ENCODE peak calls at places on chromosomes 11 and 22, in seven cellular contexts. K is pancreas; M is right cardiac atrium; H is aorta; J is IMR-90; T is upper lobe of right lung; C is naive thymus-derived CD4-positive, alpha-beta T cell. U is an unnamed sample. For H3K4me1, the result is how much of the 10 kb centered on the place peaks cover.

GRCh38 chr22:37353839-37354238 is 71.5 kb downstream of the CYTH4 start:
- DNase-seq in H (no peak), T (no peak), J (no peak), M (no peak), C (no peak), K (no peak), U (no peak)

GRCh38 chr11:67373916-67374570 is 645 bp upstream of the CLCF1 start:
- DNase-seq in T (peak), K (peak), J (peak), C (peak), H (peak), M (peak), U (peak)

GRCh38 chr22:45578524-45579147 is 76.0 kb downstream of the FBLN1 start:
- DNase-seq in T (no peak), J (no peak), K (no peak), C (no peak), M (peak), H (no peak), U (no peak)

GRCh38 chr11:128493570-128493965 is 93.8 kb downstream of the ETS1 start:
- DNase-seq in H (no peak), J (peak), M (no peak), C (no peak), T (no peak), K (no peak), U (no peak)

GRCh38 chr11:60950933-60951610 is 904 bp downstream of the SLC15A3 start:
- DNase-seq in C (peak), J (no peak), H (peak), T (peak), M (peak), K (no peak), U (peak)

GRCh38 chr11:47724041-47724729 is 9.0 kb upstream of the AGBL2 start:
- DNase-seq in K (peak), J (peak), H (no peak), T (no peak), C (no peak), M (peak), U (no peak)

GRCh38 chr11:59141673-59142460 is 789 bp upstream of the FAM111A start:
- DNase-seq in T (no peak), K (no peak), M (no peak), J (peak), C (no peak), H (no peak), U (no peak)

GRCh38 chr11:17021550-17021949 is 7.3 kb upstream of the PLEKHA7 start:
- DNase-seq in H (no peak), T (no peak), K (no peak), M (no peak), J (no peak), C (no peak), U (no peak)

GRCh38 chr22:49212002-49212401 is 615.7 kb downstream of the BRD1 start:
- DNase-seq in M (no peak), C (no peak), J (no peak), K (no peak), H (peak), T (peak), U (no peak)

GRCh38 chr11:62169448-62169847 is 20.6 kb upstream of the SCGB1D1 start:
- DNase-seq in K (no peak), C (no peak), M (no peak), H (no peak), T (no peak), J (no peak), U (no peak)

GRCh38 chr22:30481711-30482110 is 9.9 kb upstream of the SEC14L3 start:
- DNase-seq in M (no peak), J (peak), H (no peak), T (no peak), C (no peak), K (no peak), U (no peak)

GRCh38 chr11:126450198-126450597 is 94.7 kb downstream of the ST3GAL4 start:
- DNase-seq in J (no peak), K (no peak), C (no peak), T (no peak), H (no peak), M (no peak), U (no peak)

GRCh38 chr11:59030037-59030436 is 56.1 kb upstream of the GLYATL1B start:
- DNase-seq in C (no peak), T (no peak), H (no peak), M (no peak), K (no peak), J (no peak), U (no peak)

GRCh38 chr22:28956506-28956905 is 73.1 kb downstream of the ZNRF3 start:
- DNase-seq in M (no peak), T (no peak), H (no peak), C (no peak), J (no peak), K (no peak), U (no peak)

GRCh38 chr11:93089474-93090102 is 108.2 kb downstream of the SLC36A4 start:
- DNase-seq in J (peak), C (no peak), H (no peak), M (no peak), K (no peak), T (no peak), U (no peak)

GRCh38 chr22:43053176-43053575 is 36.0 kb downstream of the TTLL1 start:
- DNase-seq in K (no peak), M (no peak), T (no peak), C (no peak), H (no peak), J (no peak), U (no peak)

DNA sequence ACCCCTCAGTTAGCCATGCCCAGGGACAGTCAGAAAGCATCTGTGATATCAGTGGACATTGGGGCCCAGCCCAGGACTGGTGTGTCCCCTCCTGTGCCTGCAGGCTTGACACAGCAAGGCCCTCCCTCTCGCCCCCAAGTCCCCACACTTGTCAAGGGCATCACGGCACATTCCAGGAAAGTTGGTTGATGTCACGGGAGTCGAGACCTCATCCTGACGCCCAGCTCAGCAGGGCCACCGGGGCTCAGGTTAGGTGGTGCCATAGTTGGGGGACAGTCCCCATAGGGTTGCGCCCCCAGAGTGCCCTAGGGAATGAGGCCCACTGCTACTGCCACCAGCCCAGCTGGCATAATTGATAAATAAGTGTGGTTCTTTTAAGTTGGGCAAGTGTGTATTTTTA is 28.3 kb upstream of the GRAMD4 start:
- DNase-seq in K (no peak), C (no peak), T (no peak), J (no peak), M (no peak), H (peak), U (no peak)
- H3K4me3 ChIP-seq in K (no peak), C (no peak), T (no peak), J (no peak), M (no peak), H (no peak), U (no peak)

GRCh38 chr22:50545522-50546325 is at the start of gene KLHDC7B:
- DNase-seq in M (no peak), C (no peak), K (no peak), J (peak), H (no peak), T (no peak), U (no peak)

GRCh38 chr22:50540352-50540751 is 5.3 kb upstream of the KLHDC7B start:
- DNase-seq in M (no peak), T (no peak), C (no peak), K (no peak), J (no peak), H (no peak), U (no peak)

GRCh38 chr22:50544746-50545253 is 899 bp upstream of the KLHDC7B start:
- DNase-seq in M (no peak), K (no peak), J (no peak), T (peak), H (no peak), C (no peak), U (peak)

GRCh38 chr22:50544078-50544745 is 1.5 kb upstream of the KLHDC7B start:
- DNase-seq in M (peak), T (peak), H (peak), K (peak), J (peak), C (peak), U (peak)

GRCh38 chr22:50542416-50542927 is 3.2 kb upstream of the KLHDC7B start:
- DNase-seq in C (no peak), K (no peak), J (no peak), M (no peak), H (no peak), T (peak), U (peak)
- H3K4me1 ChIP-seq in C (under half), K (under half), J (under half), M (under half), H (under half), T (under half), U (under half)

GRCh38 chr11:76158394-76159302 is 47.7 kb downstream of the WNT11 start:
- DNase-seq in T (no peak), M (no peak), H (peak), C (no peak), J (no peak), K (no peak), U (no peak)

GRCh38 chr11:76157891-76158290 is 48.4 kb downstream of the WNT11 start:
- DNase-seq in H (no peak), C (no peak), T (no peak), M (no peak), K (no peak), J (no peak), U (no peak)

GRCh38 chr11:76159983-76160661 is 46.2 kb downstream of the WNT11 start:
- DNase-seq in J (no peak), H (peak), M (no peak), K (peak), T (peak), C (no peak), U (peak)

GRCh38 chr11:76160856-76161255 is 45.4 kb downstream of the WNT11 start:
- DNase-seq in C (no peak), T (no peak), K (no peak), J (no peak), M (no peak), H (peak), U (no peak)

GRCh38 chr11:76159303-76159937 is 46.9 kb downstream of the WNT11 start:
- DNase-seq in M (no peak), C (no peak), T (peak), H (peak), K (no peak), J (no peak), U (peak)
- H3K4me3 ChIP-seq in M (no peak), C (no peak), T (no peak), H (no peak), K (no peak), J (no peak), U (no peak)

GRCh38 chr11:6371825-6372224 is 18.4 kb upstream of the SMPD1 start:
- DNase-seq in C (no peak), T (no peak), H (no peak), J (no peak), M (no peak), K (no peak), U (no peak)
- H3K4me1 ChIP-seq in C (under half), T (under half), H (under half), J (under half), M (under half), K (under half), U (under half)

GRCh38 chr11:76786053-76787014 is 3.2 kb downstream of the TSKU start:
- DNase-seq in J (no peak), M (no peak), C (no peak), H (no peak), T (no peak), K (no peak), U (no peak)
- H3K4me3 ChIP-seq in J (no peak), M (no peak), C (no peak), H (no peak), T (no peak), K (no peak), U (no peak)

GRCh38 chr11:27398413-27398780 is 35.4 kb upstream of the CCDC34 start:
- DNase-seq in C (no peak), J (no peak), H (no peak), K (no peak), M (no peak), T (no peak), U (no peak)

GRCh38 chr11:27395556-27396258 is 32.7 kb upstream of the CCDC34 start:
- DNase-seq in K (peak), J (peak), M (no peak), T (no peak), C (no peak), H (no peak), U (no peak)

GRCh38 chr11:27401280-27401679 is 38.3 kb upstream of the CCDC34 start:
- DNase-seq in T (no peak), H (no peak), K (no peak), M (no peak), J (no peak), C (no peak), U (no peak)

GRCh38 chr11:27396259-27396839 is 33.3 kb upstream of the CCDC34 start:
- DNase-seq in H (no peak), K (no peak), M (no peak), J (no peak), T (no peak), C (no peak), U (no peak)

DNA sequence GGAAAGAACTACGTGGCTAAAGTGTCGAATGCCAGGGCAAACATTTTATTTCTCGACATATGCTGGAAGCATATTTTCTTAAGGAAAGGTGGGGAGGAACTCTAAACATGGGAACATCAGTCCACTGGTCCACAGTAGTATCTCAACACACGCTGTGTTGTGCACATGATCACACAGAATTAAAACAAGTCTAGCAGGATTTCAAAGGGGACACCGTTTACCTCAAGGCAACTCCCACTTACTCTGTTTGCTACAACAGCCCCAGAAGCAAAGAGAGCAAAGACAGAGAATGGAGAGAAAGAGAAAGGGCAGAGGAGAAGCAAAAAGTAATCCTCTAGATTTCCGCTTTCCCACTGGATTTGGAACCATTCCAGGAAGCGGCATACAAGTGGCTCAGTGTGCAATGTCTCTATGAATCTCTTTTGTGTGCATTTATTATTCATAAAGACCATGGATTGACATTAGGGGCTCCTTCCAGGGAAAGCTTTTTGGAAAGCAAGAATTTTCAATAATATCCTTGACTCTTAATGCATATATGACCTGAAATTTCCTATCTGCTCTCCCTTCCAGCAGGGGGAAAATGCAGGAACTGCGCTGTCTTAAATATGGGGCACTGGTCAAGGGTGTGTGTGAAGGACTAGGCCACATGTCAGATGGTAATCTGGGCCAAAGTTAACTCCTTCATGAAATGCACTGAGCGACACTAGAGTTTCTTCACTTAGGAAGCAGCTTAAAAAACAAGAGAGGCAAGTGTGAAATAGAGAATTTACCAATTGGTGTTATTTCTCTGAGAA is 34.8 kb upstream of the CCDC34 start:
- DNase-seq in J (no peak), T (no peak), K (no peak), C (no peak), H (no peak), M (no peak), U (no peak)
- H3K4me1 ChIP-seq in J (under half), T (under half), K (half or more), C (under half), H (under half), M (under half), U (under half)

GRCh38 chr22:32218470-32218869 is 13.6 kb upstream of the RFPL2 start:
- DNase-seq in T (no peak), M (no peak), K (no peak), C (no peak), H (no peak), J (no peak), U (no peak)
- H3K4me3 ChIP-seq in T (no peak), M (no peak), K (no peak), C (no peak), H (no peak), J (no peak), U (no peak)

GRCh38 chr11:77130763-77131513 is 2.9 kb downstream of the MYO7A start:
- DNase-seq in K (peak), M (peak), J (peak), T (no peak), C (no peak), H (peak), U (no peak)

GRCh38 chr11:77129069-77129840 is 1.2 kb downstream of the MYO7A start:
- DNase-seq in J (no peak), H (no peak), T (no peak), C (no peak), M (no peak), K (no peak), U (peak)

GRCh38 chr11:77127969-77128691 is at the start of gene MYO7A:
- DNase-seq in H (peak), C (no peak), J (peak), K (peak), M (peak), T (peak), U (peak)

GRCh38 chr11:77129841-77130756 is 2.1 kb downstream of the MYO7A start:
- DNase-seq in T (no peak), J (no peak), M (no peak), H (no peak), K (no peak), C (no peak), U (no peak)

GRCh38 chr11:77131560-77131959 is 3.5 kb downstream of the MYO7A start:
- DNase-seq in C (no peak), K (no peak), T (no peak), J (no peak), H (no peak), M (no peak), U (no peak)
- H3K4me1 ChIP-seq in C (under half), K (under half), T (under half), J (under half), H (under half), M (under half), U (under half)

GRCh38 chr11:45896392-45897068 is 10.5 kb downstream of the FREY1 start:
- DNase-seq in M (no peak), T (no peak), H (no peak), K (peak), C (no peak), J (no peak), U (no peak)

GRCh38 chr11:45899448-45900174 is 7.5 kb downstream of the FREY1 start:
- DNase-seq in M (peak), K (peak), C (no peak), T (peak), H (peak), J (peak), U (peak)

GRCh38 chr11:45897556-45897955 is 9.5 kb downstream of the FREY1 start:
- DNase-seq in H (no peak), M (no peak), K (no peak), T (no peak), C (no peak), J (no peak), U (no peak)

GRCh38 chr11:45900916-45901617 is 6.0 kb downstream of the FREY1 start:
- DNase-seq in M (no peak), H (peak), T (no peak), K (peak), J (no peak), C (no peak), U (peak)

DNA sequence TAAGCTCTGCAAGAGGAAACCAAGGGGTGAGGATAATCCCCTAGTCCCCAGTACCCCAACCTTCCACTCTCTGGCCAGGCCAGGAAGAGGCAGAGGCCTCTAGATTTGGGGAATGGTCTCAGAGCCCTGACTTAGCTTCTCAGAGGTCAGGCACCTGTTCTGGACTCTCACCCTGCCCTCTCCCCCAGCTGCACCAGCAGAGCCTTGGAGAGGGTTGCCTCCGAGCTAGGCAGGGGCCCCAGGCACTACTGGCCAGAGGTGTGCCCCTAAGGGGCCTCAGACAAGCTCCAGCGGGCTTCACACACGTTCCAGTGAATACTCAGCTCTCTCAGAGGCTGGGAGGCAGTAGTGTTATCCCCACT is 8.0 kb downstream of the FREY1 start:
- DNase-seq in M (no peak), K (no peak), H (no peak), T (no peak), J (no peak), C (no peak), U (no peak)
- H3K4me3 ChIP-seq in M (no peak), K (peak), H (no peak), T (peak), J (no peak), C (no peak), U (peak)

DNA sequence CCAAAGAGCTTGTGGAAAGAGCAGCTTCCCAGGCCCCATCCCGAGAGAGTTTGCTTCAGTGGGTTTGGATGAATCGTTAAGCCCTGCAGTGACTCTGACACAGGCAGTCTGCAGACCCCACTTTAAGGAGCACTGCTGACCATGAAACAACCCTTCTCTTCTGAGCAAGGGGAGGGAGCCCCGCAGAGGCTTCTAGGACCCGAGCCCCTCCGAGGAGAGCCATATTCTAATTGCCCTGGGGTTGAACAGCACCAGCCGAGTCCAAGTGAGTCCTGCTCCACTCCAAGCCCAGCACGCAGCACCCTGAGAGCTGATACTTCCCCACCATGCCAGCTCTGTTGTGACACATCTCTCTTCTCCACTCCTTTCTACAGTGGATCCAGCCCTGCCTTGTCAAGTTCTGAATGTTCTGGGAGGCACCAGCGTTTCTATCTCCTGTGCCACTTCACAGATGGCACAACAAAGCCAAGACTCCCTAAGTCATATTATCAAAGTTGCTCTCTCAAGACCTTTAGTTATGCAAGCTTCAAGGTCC is 10.4 kb downstream of the USP2 start:
- DNase-seq in C (no peak), K (no peak), J (no peak), M (no peak), H (peak), T (peak), U (no peak)
- H3K4me1 ChIP-seq in C (under half), K (under half), J (under half), M (under half), H (under half), T (under half), U (under half)